ENCODE peak calls at places on chromosome 20, in four cellular contexts. One of them, this sample, is unnamed.

GRCh38 chr20:35307666-35308653 is 15.7 kb upstream of the FAM83C start:
- DNase-seq in H1: no peak
- DNase-seq in IMR-90: peak; percentile 83
- DNase-seq in H9: no peak
- DNase-seq in this sample: no peak

GRCh38 chr20:21074605-21075336 is 31.4 kb downstream of the LINC00237 start:
- DNase-seq in H1: no peak
- DNase-seq in IMR-90: no peak
- DNase-seq in H9: no peak
- DNase-seq in this sample: no peak

GRCh38 chr20:64003970-64004725 is 23.2 kb downstream of the PRPF6 start:
- DNase-seq in H1: no peak
- DNase-seq in IMR-90: no peak
- DNase-seq in H9: no peak
- DNase-seq in this sample: no peak

GRCh38 chr20:36950432-36951197 is 893 bp downstream of the SAMHD1 start:
- DNase-seq in H1: no peak
- DNase-seq in IMR-90: peak; percentile 22
- DNase-seq in H9: peak; percentile 41
- DNase-seq in this sample: peak; percentile 45

GRCh38 chr20:61220131-61220530 is 31.9 kb upstream of the CDH4 start:
- DNase-seq in H1: no peak
- DNase-seq in IMR-90: no peak
- DNase-seq in H9: no peak
- DNase-seq in this sample: no peak

GRCh38 chr20:49450281-49450707 is 32.2 kb downstream of the KCNB1 start:
- DNase-seq in H1: no peak
- DNase-seq in IMR-90: no peak
- DNase-seq in H9: peak; percentile 46
- DNase-seq in this sample: no peak

GRCh38 chr20:4966826-4967751 is 34.2 kb downstream of the SLC23A2 start:
- DNase-seq in H1: no peak
- DNase-seq in IMR-90: peak; percentile 67
- DNase-seq in H9: no peak
- DNase-seq in this sample: no peak

GRCh38 chr20:57747889-57748456 is 38.2 kb upstream of the PMEPA1 start:
- DNase-seq in H1: no peak
- DNase-seq in IMR-90: no peak
- DNase-seq in H9: no peak
- DNase-seq in this sample: no peak

GRCh38 chr20:5192570-5193431 is 66.0 kb downstream of the CDS2 start:
- DNase-seq in H1: no peak
- DNase-seq in IMR-90: no peak
- DNase-seq in H9: no peak
- DNase-seq in this sample: no peak

GRCh38 chr20:17042122-17042521 is 184.7 kb upstream of the PCSK2 start:
- DNase-seq in H1: no peak
- DNase-seq in IMR-90: no peak
- DNase-seq in H9: no peak
- DNase-seq in this sample: no peak

GRCh38 chr20:62897666-62898065 is 28.6 kb downstream of the DIDO1 start:
- DNase-seq in H1: no peak
- DNase-seq in IMR-90: no peak
- DNase-seq in H9: no peak
- DNase-seq in this sample: no peak

GRCh38 chr20:17664025-17664638 is 17.9 kb downstream of the RRBP1 start:
- DNase-seq in H1: no peak
- DNase-seq in IMR-90: no peak
- DNase-seq in H9: no peak
- DNase-seq in this sample: no peak

GRCh38 chr20:33746325-33746998 is 14.7 kb downstream of the ZNF341 start:
- DNase-seq in H1: no peak
- DNase-seq in IMR-90: no peak
- DNase-seq in H9: no peak
- DNase-seq in this sample: peak; percentile 24

GRCh38 chr20:20000223-20000968 is 16.8 kb upstream of the NAA20 start:
- DNase-seq in H1: no peak
- DNase-seq in IMR-90: no peak
- DNase-seq in H9: no peak
- DNase-seq in this sample: no peak

GRCh38 chr20:58145506-58146080 is 82.9 kb downstream of the ANKRD60 start:
- DNase-seq in H1: no peak
- DNase-seq in IMR-90: no peak
- DNase-seq in H9: no peak
- DNase-seq in this sample: peak; percentile 34

GRCh38 chr20:8144282-8145245 is 12.5 kb downstream of the PLCB1 start:
- DNase-seq in H1: no peak
- DNase-seq in IMR-90: peak; percentile 89
- DNase-seq in H9: peak; percentile 40
- DNase-seq in this sample: peak; percentile 75
- H3K4me1 ChIP-seq in H1: no peaks in the 10 kb centered on the region
- H3K4me1 ChIP-seq in IMR-90: peaks cover 5% of the 10 kb centered on the region
- H3K4me1 ChIP-seq in H9: peaks cover 3% of the 10 kb centered on the region
- H3K4me1 ChIP-seq in this sample: peaks cover 4% of the 10 kb centered on the region

DNA sequence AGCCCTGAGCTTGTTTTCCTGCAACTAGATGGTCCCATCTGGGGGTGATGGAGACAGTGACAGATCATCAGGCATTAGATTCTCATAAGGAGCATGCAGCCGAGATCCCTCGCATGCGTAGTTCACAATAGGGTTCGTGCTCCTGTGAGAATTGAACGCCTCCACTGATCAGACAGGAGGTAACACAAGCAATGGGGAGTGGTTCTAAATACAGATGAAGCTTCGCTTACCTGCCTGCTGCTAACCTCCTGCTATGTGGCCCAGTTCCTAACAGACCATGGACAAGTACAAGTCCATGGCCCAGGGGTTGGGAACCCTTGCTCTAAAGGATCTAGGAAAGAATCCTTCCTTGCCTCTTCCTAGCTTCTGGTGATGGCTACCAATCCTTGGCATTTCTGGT is 42.7 kb downstream of the RIPOR3 start:
- DNase-seq in H1: no peak
- DNase-seq in IMR-90: no peak
- DNase-seq in H9: no peak
- DNase-seq in this sample: no peak
- H2AK5ac ChIP-seq in H1: no peak overlapping the region
- H2AK5ac ChIP-seq in IMR-90: peak overlapping the region; percentile 38
- H2AK5ac ChIP-seq in H9: no peak overlapping the region
- H2AK5ac ChIP-seq in this sample: no peak overlapping the region

DNA sequence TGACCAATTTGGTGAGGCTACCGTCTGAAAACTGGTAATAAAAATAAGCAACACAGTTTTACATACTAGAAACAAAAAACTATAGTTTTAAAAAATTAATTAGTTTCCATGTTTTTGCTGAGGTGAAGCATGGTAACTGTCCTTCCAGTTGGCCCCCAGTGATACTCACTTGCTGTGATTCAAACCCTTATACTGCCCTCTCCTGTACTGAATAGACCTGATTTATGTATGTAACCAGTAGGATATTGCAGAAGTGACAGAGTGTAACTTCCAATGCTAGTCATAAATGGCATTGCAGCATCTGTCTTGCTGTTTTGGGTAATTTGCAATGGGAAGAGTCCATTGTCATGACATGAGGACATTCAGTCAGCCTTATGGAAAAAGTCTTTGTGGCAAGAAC is 8.8 kb upstream of the CHD6 start:
- DNase-seq in H1: no peak
- DNase-seq in IMR-90: no peak
- DNase-seq in H9: no peak
- DNase-seq in this sample: no peak
- H3K56ac ChIP-seq in H1: no peak overlapping the region
- H3K56ac ChIP-seq in IMR-90: no peak overlapping the region
- H3K56ac ChIP-seq in H9: no peak overlapping the region
- H3K56ac ChIP-seq in this sample: no peak overlapping the region

GRCh38 chr20:24138126-24138857 is 149.7 kb upstream of the GGTLC1 start:
- DNase-seq in H1: no peak
- DNase-seq in IMR-90: no peak
- DNase-seq in H9: no peak
- DNase-seq in this sample: no peak

GRCh38 chr20:24139846-24140245 is 151.3 kb upstream of the GGTLC1 start:
- DNase-seq in H1: no peak
- DNase-seq in IMR-90: no peak
- DNase-seq in H9: no peak
- DNase-seq in this sample: no peak

GRCh38 chr20:24144371-24144770 is 155.8 kb upstream of the GGTLC1 start:
- DNase-seq in H1: no peak
- DNase-seq in IMR-90: no peak
- DNase-seq in H9: no peak
- DNase-seq in this sample: no peak

GRCh38 chr20:24138951-24139350 is 150.4 kb upstream of the GGTLC1 start:
- DNase-seq in H1: no peak
- DNase-seq in IMR-90: no peak
- DNase-seq in H9: no peak
- DNase-seq in this sample: no peak

DNA sequence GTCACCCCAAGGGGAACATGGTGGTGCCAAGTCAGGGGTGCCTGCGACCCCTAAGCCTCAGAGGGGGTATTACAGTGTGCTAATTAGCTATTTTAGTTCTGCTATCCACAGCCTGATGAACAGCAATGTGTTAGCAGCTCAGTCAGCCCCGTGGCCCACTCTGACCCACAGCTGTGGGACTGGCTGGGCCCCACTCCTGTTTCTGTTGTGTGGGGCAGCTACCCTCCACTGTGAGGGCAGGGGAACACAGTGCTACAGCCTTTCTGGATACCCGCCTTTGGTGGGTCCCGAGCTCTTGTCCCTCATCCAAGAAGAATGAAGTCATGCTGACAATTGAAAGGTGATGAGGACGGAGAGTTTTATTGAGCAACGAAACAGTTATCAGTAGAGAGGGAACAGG is 152.5 kb upstream of the GGTLC1 start:
- DNase-seq in H1: no peak
- DNase-seq in IMR-90: no peak
- DNase-seq in H9: no peak
- DNase-seq in this sample: no peak
- H3K4me1 ChIP-seq in H1: no peaks in the 10 kb centered on the region
- H3K4me1 ChIP-seq in IMR-90: no peaks in the 10 kb centered on the region
- H3K4me1 ChIP-seq in H9: no peaks in the 10 kb centered on the region
- H3K4me1 ChIP-seq in this sample: no peaks in the 10 kb centered on the region

DNA sequence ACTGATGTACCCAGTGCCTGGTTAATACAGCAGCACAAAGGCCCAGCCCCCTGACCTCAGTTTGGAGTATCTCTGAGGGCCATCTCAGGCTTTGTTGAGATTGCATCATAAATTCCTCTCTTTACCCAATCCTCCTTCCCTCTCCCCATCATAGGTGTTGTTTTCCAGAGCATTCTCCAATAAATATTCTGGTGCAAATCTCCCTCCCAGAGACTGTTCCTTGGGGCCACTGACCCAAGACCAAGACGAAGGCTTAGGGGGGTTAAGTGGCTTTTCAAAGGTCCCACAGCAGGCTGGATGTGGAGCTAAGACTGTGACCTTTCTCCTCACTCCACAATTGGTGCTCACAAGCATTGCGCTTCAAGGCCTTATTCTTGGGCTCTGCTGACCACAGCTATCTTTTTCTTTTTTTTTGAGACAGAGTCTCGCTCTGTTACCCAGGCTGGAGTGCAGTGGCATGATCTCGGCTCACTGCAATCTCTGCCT is 72.4 kb upstream of the ZMYND8 start:
- DNase-seq in H1: no peak
- DNase-seq in IMR-90: no peak
- DNase-seq in H9: no peak
- DNase-seq in this sample: peak; percentile 44
- H2AK5ac ChIP-seq in H1: no peak overlapping the region
- H2AK5ac ChIP-seq in IMR-90: no peak overlapping the region
- H2AK5ac ChIP-seq in H9: no peak overlapping the region
- H2AK5ac ChIP-seq in this sample: no peak overlapping the region

GRCh38 chr20:53071833-53072232 is 99.7 kb downstream of the TSHZ2 start:
- DNase-seq in H1: no peak
- DNase-seq in IMR-90: no peak
- DNase-seq in H9: no peak
- DNase-seq in this sample: no peak

GRCh38 chr20:53070224-53070623 is 98.1 kb downstream of the TSHZ2 start:
- DNase-seq in H1: no peak
- DNase-seq in IMR-90: no peak
- DNase-seq in H9: no peak
- DNase-seq in this sample: no peak

GRCh38 chr20:53072923-53073579 is 100.9 kb downstream of the TSHZ2 start:
- DNase-seq in H1: no peak
- DNase-seq in IMR-90: no peak
- DNase-seq in H9: no peak
- DNase-seq in this sample: no peak

GRCh38 chr20:53069121-53069520 is 97.0 kb downstream of the TSHZ2 start:
- DNase-seq in H1: no peak
- DNase-seq in IMR-90: no peak
- DNase-seq in H9: no peak
- DNase-seq in this sample: no peak

GRCh38 chr20:53070714-53071392 is 98.7 kb downstream of the TSHZ2 start:
- DNase-seq in H1: no peak
- DNase-seq in IMR-90: no peak
- DNase-seq in H9: no peak
- DNase-seq in this sample: no peak
- H3K56ac ChIP-seq in H1: no peak overlapping the region
- H3K56ac ChIP-seq in IMR-90: no peak overlapping the region
- H3K56ac ChIP-seq in H9: no peak overlapping the region
- H3K56ac ChIP-seq in this sample: no peak overlapping the region